ENCODE peak calls at places on chromosomes 1 and 21, in six cellular contexts. H is IMR-90, L is mesenchymal stem cell, Q is H9, R is trophoblast cell, P is H1. K is an unnamed sample.

GRCh38 chr1:180155202-180155682 is 573 bp downstream of the QSOX1 start:
- DNase-seq in H (no peak), L (peak; percentile 24), Q (no peak), R (peak; percentile 33), P (no peak), K (no peak)

GRCh38 chr1:193458628-193459027 is 272.2 kb upstream of the B3GALT2 start:
- DNase-seq in H (no peak), L (no peak), Q (no peak), R (no peak), P (no peak), K (no peak)

GRCh38 chr1:54188291-54188690 is 11.5 kb downstream of the CYB5RL start:
- DNase-seq in H (peak; percentile 56), L (no peak), Q (no peak), R (no peak), P (no peak), K (no peak)

GRCh38 chr1:230807029-230807428 is 59.8 kb downstream of the CAPN9 start:
- DNase-seq in H (no peak), L (no peak), Q (no peak), R (no peak), P (no peak), K (no peak)

GRCh38 chr1:30700528-30701265 is 22.7 kb downstream of the MATN1 start:
- DNase-seq in H (peak; percentile 76), L (peak; percentile 48), Q (no peak), R (no peak), P (no peak), K (no peak)

GRCh38 chr1:6922096-6922931 is 137.1 kb downstream of the CAMTA1 start:
- DNase-seq in H (peak; percentile 4), L (no peak), Q (no peak), R (no peak), P (no peak), K (no peak)

GRCh38 chr1:150221552-150221951 is 14.4 kb downstream of the ANP32E start:
- DNase-seq in H (peak; percentile 46), L (peak; percentile 37), Q (no peak), R (peak; percentile 47), P (no peak), K (no peak)

GRCh38 chr1:1435094-1435903 is at the start of gene VWA1:
- DNase-seq in H (peak; percentile 58), L (peak; percentile 74), Q (no peak), R (peak; percentile 75), P (no peak), K (no peak)

GRCh38 chr1:100352267-100353072 is at the start of gene CDC14A:
- DNase-seq in H (peak; percentile 94), L (peak; percentile 98), Q (peak; percentile 99), R (peak; percentile 92), P (peak; percentile 94), K (peak; percentile 95)

GRCh38 chr1:5099558-5099957 is 445.1 kb downstream of the AJAP1 start:
- DNase-seq in H (no peak), L (no peak), Q (peak; percentile 72), R (no peak), P (no peak), K (no peak)

GRCh38 chr1:40122865-40123264 is 25.8 kb upstream of the PPT1 start:
- DNase-seq in H (no peak), L (no peak), Q (no peak), R (no peak), P (no peak), K (no peak)
- H2BK120ac ChIP-seq in H (no peak overlapping the region), L (no peak overlapping the region), Q (no peak overlapping the region), R (no peak overlapping the region), P (no peak overlapping the region), K (no peak overlapping the region)

GRCh38 chr1:18923721-18924610 is 21.6 kb upstream of the ALDH4A1 start:
- DNase-seq in H (peak; percentile 47), L (no peak), Q (no peak), R (no peak), P (no peak), K (no peak)
- H3K9ac ChIP-seq in H (no peak overlapping the region), L (peak overlapping the region; percentile 36), Q (no peak overlapping the region), R (no peak overlapping the region), P (no peak overlapping the region), K (peak overlapping the region; percentile 13)

GRCh38 chr21:40139636-40140035 is 272.4 kb downstream of the PCP4 start:
- DNase-seq in H (no peak), L (no peak), Q (no peak), R (no peak), P (no peak), K (no peak)

GRCh38 chr21:40134731-40135492 is 267.7 kb downstream of the PCP4 start:
- DNase-seq in H (no peak), L (no peak), Q (no peak), R (no peak), P (no peak), K (no peak)

GRCh38 chr21:40140675-40141074 is 273.4 kb downstream of the PCP4 start:
- DNase-seq in H (no peak), L (no peak), Q (no peak), R (no peak), P (no peak), K (no peak)

GRCh38 chr21:40141621-40142020 is 274.4 kb downstream of the PCP4 start:
- DNase-seq in H (no peak), L (no peak), Q (no peak), R (no peak), P (no peak), K (no peak)

GRCh38 chr21:40136571-40136970 is 269.3 kb downstream of the PCP4 start:
- DNase-seq in H (no peak), L (no peak), Q (no peak), R (peak; percentile 83), P (no peak), K (no peak)
- H3K14ac ChIP-seq in H (no peak overlapping the region), L (no peak overlapping the region), Q (no peak overlapping the region), R (no peak overlapping the region), P (no peak overlapping the region), K (no peak overlapping the region)

DNA sequence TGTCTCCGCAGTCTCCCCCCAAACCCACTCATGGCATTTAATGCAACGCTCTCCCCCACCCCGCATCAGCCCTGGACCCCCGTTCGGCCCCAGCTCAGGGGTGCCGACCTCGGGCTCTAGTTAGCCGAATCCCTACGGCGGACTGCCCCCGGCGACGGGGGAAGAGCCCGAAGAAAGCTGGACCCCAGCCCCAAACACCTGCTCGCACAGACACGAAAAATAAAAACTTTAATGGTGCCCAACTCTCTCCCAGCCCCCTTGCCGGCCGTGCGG is 564 bp downstream of the RCC2 start:
- DNase-seq in H (no peak), L (no peak), Q (no peak), R (no peak), P (no peak), K (no peak)
- H2BK120ac ChIP-seq in H (no peak overlapping the region), L (peak overlapping the region; percentile 83), Q (peak overlapping the region; percentile 97), R (peak overlapping the region; percentile 18), P (no peak overlapping the region), K (no peak overlapping the region)

DNA sequence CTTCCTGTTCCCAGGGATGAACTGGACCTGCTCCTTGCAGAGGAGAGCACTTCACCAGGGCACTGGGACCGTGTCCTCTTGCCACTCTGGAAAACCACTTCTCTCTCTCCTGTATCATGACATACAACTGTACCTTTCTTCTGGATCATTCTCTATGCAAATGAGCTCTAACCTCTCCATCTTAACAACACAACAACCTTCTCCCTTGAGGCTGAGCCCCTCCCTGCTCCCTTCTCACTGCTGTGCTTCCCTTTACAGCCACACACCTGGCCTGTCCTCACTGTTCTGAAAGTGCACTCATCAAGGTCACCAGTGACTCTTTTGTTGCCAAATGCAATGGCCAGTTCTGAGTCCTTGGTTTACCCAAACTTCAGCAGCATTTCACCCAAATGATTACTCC is 54.5 kb upstream of the MRPS6 start:
- DNase-seq in H (no peak), L (no peak), Q (no peak), R (no peak), P (no peak), K (no peak)
- H3K9ac ChIP-seq in H (no peak overlapping the region), L (no peak overlapping the region), Q (no peak overlapping the region), R (no peak overlapping the region), P (no peak overlapping the region), K (no peak overlapping the region)

GRCh38 chr1:110494522-110495406 is 24.2 kb downstream of the KCNA10 start:
- DNase-seq in H (peak; percentile 8), L (no peak), Q (peak; percentile 61), R (no peak), P (no peak), K (no peak)
- H3K14ac ChIP-seq in H (no peak overlapping the region), L (no peak overlapping the region), Q (no peak overlapping the region), R (no peak overlapping the region), P (no peak overlapping the region), K (no peak overlapping the region)

GRCh38 chr1:111214086-111214801 is 13.3 kb upstream of the CHI3L2 start:
- DNase-seq in H (peak; percentile 13), L (no peak), Q (peak; percentile 51), R (peak; percentile 72), P (no peak), K (no peak)

GRCh38 chr1:111214884-111215283 is 12.6 kb upstream of the CHI3L2 start:
- DNase-seq in H (no peak), L (no peak), Q (no peak), R (no peak), P (no peak), K (no peak)

GRCh38 chr1:111212634-111213335 is 12.3 kb upstream of the DENND2D start:
- DNase-seq in H (no peak), L (no peak), Q (no peak), R (peak; percentile 38), P (no peak), K (no peak)

GRCh38 chr1:111216751-111217150 is 10.8 kb upstream of the CHI3L2 start:
- DNase-seq in H (no peak), L (no peak), Q (no peak), R (no peak), P (no peak), K (no peak)

GRCh38 chr1:111213412-111213811 is 13.0 kb upstream of the DENND2D start:
- DNase-seq in H (no peak), L (no peak), Q (no peak), R (no peak), P (no peak), K (no peak)
- H2BK120ac ChIP-seq in H (peak overlapping the region; percentile 33), L (no peak overlapping the region), Q (no peak overlapping the region), R (peak overlapping the region; percentile 100), P (peak overlapping the region; percentile 33), K (no peak overlapping the region)

DNA sequence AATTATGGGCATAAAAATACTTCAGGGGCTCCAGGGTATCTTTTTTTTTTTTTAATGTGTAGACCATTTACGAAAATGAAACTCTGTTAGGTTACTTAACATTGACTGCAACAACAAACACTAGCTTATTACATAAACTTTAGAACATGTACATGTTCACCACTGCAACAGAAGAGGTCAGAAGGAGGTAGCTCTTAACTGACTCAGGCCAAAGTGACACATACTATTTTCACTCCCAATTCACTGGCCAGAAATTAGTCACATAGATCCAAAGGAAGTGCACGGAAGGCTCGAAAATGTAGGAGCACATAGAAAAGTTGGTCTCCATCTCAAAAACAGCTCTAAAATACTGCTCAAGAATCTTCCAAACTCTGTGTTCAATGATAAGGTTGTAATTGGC is 107.2 kb downstream of the AKT3 start:
- DNase-seq in H (peak; percentile 96), L (peak; percentile 80), Q (no peak), R (no peak), P (no peak), K (no peak)
- H3K9ac ChIP-seq in H (no peak overlapping the region), L (peak overlapping the region; percentile 55), Q (no peak overlapping the region), R (no peak overlapping the region), P (no peak overlapping the region), K (no peak overlapping the region)

GRCh38 chr1:14603641-14604040 is 5.2 kb downstream of the KAZN start:
- DNase-seq in H (no peak), L (no peak), Q (no peak), R (no peak), P (no peak), K (no peak)
- H3K14ac ChIP-seq in H (no peak overlapping the region), L (no peak overlapping the region), Q (no peak overlapping the region), R (no peak overlapping the region), P (no peak overlapping the region), K (no peak overlapping the region)